ENCODE peak calls at places on chromosomes 2 and 18, in eight cellular contexts. D is GM12864, Z is hepatocyte, I is tibial artery, S is choroid plexus epithelial cell, P is fibroblast of lung, N is GM13977, X is HFFc6. F is an unnamed sample.

GRCh38 chr2:46183426-46183825 is 113.8 kb upstream of the EPAS1 start:
- DNase-seq in X (no peak), I (no peak), Z (no peak), D (no peak), P (no peak), S (no peak), N (no peak), F (no peak)

GRCh38 chr2:8551622-8552074 is 130.2 kb upstream of the ID2 start:
- DNase-seq in D (no peak), I (no peak), Z (no peak), N (peak; percentile 66), P (no peak), X (no peak), S (no peak), F (peak; percentile 60)

GRCh38 chr2:134258684-134259408 is 5.0 kb downstream of the MGAT5 start:
- DNase-seq in P (no peak), I (no peak), S (no peak), D (no peak), Z (no peak), X (no peak), N (no peak), F (no peak)

GRCh38 chr2:3154146-3154545 is 223.5 kb downstream of the EIPR1 start:
- DNase-seq in D (no peak), P (no peak), I (no peak), S (no peak), N (no peak), X (no peak), Z (no peak), F (no peak)

GRCh38 chr2:19358242-19359020 is at the start of gene OSR1:
- DNase-seq in N (peak; percentile 37), S (peak; percentile 86), I (peak; percentile 79), P (peak; percentile 53), X (peak; percentile 62), Z (peak; percentile 87), D (no peak), F (peak; percentile 26)

GRCh38 chr2:103292570-103293265 is 530.9 kb downstream of the TMEM182 start:
- DNase-seq in I (no peak), P (no peak), Z (no peak), X (no peak), S (no peak), D (no peak), N (no peak), F (no peak)

GRCh38 chr2:234377761-234378341 is 119.0 kb downstream of the ARL4C start:
- DNase-seq in I (no peak), X (no peak), N (no peak), D (no peak), S (peak; percentile 71), P (peak; percentile 92), Z (no peak), F (no peak)

GRCh38 chr2:226798422-226799210 is 1.0 kb downstream of the IRS1 start:
- DNase-seq in S (peak; percentile 73), I (peak; percentile 40), Z (peak; percentile 71), X (peak; percentile 44), P (peak; percentile 69), D (no peak), N (peak; percentile 85), F (peak; percentile 70)

DNA sequence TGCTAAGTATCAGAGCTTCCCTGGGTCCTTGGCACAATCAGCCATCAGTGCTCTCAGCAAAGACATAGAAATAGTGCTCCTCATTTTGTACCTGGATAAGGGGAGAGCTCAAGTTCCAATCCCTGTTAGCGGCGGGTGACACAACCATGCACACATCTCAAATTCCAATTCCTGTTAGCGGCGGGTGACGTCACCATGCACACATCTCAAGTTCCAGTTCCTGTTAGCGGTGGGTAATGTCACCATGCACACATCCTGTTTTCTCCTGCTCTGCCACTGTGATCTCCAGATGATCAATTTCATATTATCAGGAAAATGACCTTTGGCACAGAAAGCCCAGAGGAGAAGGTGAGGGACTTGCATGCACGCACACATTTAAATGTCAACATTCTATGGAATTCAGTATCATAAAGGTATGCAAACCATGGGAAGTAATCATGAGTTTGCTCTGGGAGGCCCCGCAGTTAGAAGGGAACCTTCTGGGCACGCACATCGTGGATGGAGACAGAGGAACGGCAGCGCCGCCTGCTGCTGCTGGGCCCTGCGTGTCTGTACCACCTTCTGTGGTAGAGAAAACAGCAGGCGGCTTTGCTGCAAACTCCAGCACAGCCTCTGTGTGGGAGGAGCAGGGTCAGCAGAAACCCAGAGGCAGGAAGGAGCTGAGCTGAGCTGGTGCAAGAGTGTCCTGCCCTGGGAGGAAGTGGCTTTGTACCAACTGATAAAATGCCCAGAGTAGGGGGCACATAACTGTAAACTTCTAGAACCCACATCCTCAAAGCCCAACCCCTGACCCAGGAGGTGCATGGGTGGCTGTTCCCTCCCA is 77.8 kb downstream of the MBP start:
- DNase-seq in D (peak; percentile 86), X (peak; percentile 65), N (peak; percentile 86), I (peak; percentile 81), S (peak; percentile 98), Z (peak; percentile 94), P (peak; percentile 80), F (peak; percentile 84)
- TF ChIP-seq CTCF in D (peak; percentile 78), X (peak; percentile 70), N (peak; percentile 82), I (peak; percentile 42), S (peak; percentile 95), Z (peak; percentile 79), P (peak; percentile 64), F (peak; percentile 89)

GRCh38 chr18:58229162-58229561 is 185.1 kb downstream of the NEDD4L start:
- DNase-seq in P (no peak), N (no peak), S (no peak), D (no peak), X (no peak), Z (no peak), I (no peak), F (no peak)

GRCh38 chr18:58228762-58229161 is 184.7 kb downstream of the NEDD4L start:
- DNase-seq in P (no peak), X (no peak), D (no peak), S (no peak), Z (no peak), N (no peak), I (no peak), F (no peak)

GRCh38 chr18:58231930-58232329 is 187.9 kb downstream of the NEDD4L start:
- DNase-seq in I (no peak), X (no peak), D (no peak), P (no peak), S (peak; percentile 50), N (peak; percentile 27), Z (peak; percentile 64), F (no peak)

GRCh38 chr18:58232674-58233073 is 188.6 kb downstream of the NEDD4L start:
- DNase-seq in I (no peak), X (no peak), P (no peak), D (no peak), Z (no peak), S (no peak), N (no peak), F (no peak)

DNA sequence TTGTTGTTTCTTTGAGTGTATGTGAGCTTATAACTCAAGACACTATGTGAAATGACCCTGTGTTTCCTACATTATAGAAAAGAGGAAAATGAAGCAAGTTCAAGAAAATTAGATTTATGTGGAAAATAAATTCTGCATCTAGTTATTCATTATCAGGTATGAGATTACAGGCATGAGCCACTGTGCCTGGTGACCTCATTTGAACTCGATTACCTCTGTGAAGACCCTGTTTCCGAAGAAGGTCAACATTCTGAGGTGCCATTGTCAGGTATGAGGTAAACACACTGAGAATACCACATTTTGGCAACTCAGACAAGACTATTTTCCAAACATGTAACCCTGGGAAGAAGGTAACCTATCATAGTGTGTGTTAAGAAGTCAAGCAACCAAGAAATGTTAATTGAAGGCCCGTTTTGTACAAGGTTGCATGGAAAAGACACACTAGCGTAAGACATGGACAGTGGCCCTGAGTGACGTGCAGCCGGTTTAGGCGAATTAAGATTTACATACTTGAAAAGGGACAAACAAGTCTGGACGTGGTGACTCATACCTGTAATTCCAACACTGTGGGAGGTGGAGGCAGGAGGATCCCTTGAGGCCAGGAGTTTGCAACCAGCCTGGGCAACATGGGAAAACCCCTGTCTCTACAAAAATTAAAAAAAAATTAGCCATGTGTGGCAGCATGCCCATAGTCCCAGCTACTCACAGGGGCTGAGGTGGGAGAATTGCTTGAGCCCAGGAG is 186.6 kb downstream of the NEDD4L start:
- DNase-seq in I (no peak), S (peak; percentile 44), P (peak; percentile 51), D (no peak), Z (peak; percentile 53), N (no peak), X (no peak), F (no peak)
- TF ChIP-seq CTCF in I (no peak), S (no peak), P (no peak), D (no peak), Z (no peak), N (no peak), X (no peak), F (no peak)

GRCh38 chr2:218694405-218695145 is 16.1 kb upstream of the TTLL4 start:
- DNase-seq in N (no peak), Z (no peak), P (peak; percentile 44), X (peak; percentile 12), D (no peak), S (peak; percentile 83), I (no peak), F (no peak)
- TF ChIP-seq CTCF in N (no peak), Z (no peak), P (no peak), X (no peak), D (no peak), S (no peak), I (no peak), F (no peak)

GRCh38 chr2:165141601-165142000 is 62.2 kb downstream of the SCN3A start:
- DNase-seq in Z (no peak), I (no peak), N (no peak), P (no peak), X (no peak), S (peak; percentile 23), D (no peak), F (no peak)
- TF ChIP-seq CTCF in Z (peak; percentile 28), I (no peak), N (no peak), P (no peak), X (peak; percentile 70), S (no peak), D (no peak), F (no peak)

GRCh38 chr2:230912046-230912445 is 13.0 kb downstream of the GPR55 start:
- DNase-seq in N (no peak), S (no peak), X (no peak), D (no peak), I (no peak), P (no peak), Z (no peak), F (no peak)

GRCh38 chr2:230913812-230914211 is 11.2 kb downstream of the GPR55 start:
- DNase-seq in I (no peak), N (no peak), S (no peak), Z (no peak), P (no peak), X (no peak), D (no peak), F (no peak)

GRCh38 chr2:230914886-230915285 is 10.2 kb downstream of the GPR55 start:
- DNase-seq in Z (no peak), X (no peak), N (no peak), I (no peak), S (no peak), D (no peak), P (no peak), F (no peak)

GRCh38 chr2:230915297-230915696 is 9.7 kb downstream of the GPR55 start:
- DNase-seq in X (no peak), P (no peak), N (no peak), S (no peak), Z (no peak), D (no peak), I (no peak), F (no peak)

DNA sequence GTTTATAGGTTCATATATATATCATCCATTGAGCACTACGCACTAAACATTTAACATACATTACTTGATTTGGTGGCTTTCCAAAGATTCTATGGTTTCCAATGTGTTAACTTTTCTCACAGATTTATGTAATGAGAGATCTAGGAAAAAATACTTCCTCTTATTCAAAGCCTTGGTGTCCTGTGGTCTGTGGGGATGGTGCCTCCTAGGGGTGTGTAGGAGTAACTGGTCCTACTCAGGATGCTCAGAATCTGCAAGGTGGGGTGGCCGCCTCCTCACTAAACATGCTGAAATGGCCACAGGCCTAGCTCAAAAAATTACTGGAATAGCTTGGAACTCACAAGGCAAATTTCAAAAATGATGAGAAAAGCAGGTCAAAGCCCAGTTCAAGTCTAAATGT is 11.6 kb downstream of the GPR55 start:
- DNase-seq in I (no peak), D (no peak), Z (peak; percentile 51), P (no peak), X (no peak), N (no peak), S (peak; percentile 48), F (no peak)
- TF ChIP-seq CTCF in I (peak; percentile 34), D (peak; percentile 58), Z (peak; percentile 44), P (peak; percentile 30), X (peak; percentile 68), N (peak; percentile 38), S (peak; percentile 53), F (peak; percentile 33)